ENCODE peak calls at places on chromosome 15, in eight cellular contexts. One of them, this sample, is unnamed.

GRCh38 chr15:76163429-76164020 is 103.7 kb downstream of the TMEM266 start:
- DNase-seq in mesothelial cell of epicardium: no peak
- DNase-seq in lower leg skin: peak
- DNase-seq in activated B cell treated with CpG ODN at 0.5 μM for 24 hours: no peak
- DNase-seq in AG04449: no peak
- DNase-seq in AG09309: peak
- DNase-seq in neural crest cell: no peak
- DNase-seq in HFFc6: peak
- DNase-seq in this sample: peak

GRCh38 chr15:77418341-77419049 is 1.4 kb downstream of the PEAK1 start:
- DNase-seq in lower leg skin: no peak
- DNase-seq in mesothelial cell of epicardium: no peak
- DNase-seq in AG04449: no peak
- DNase-seq in activated B cell treated with CpG ODN at 0.5 μM for 24 hours: no peak
- DNase-seq in HFFc6: peak
- DNase-seq in AG09309: no peak
- DNase-seq in neural crest cell: no peak
- DNase-seq in this sample: no peak

GRCh38 chr15:43346305-43346704 is 15.9 kb upstream of the LCMT2 start:
- DNase-seq in neural crest cell: no peak
- DNase-seq in lower leg skin: no peak
- DNase-seq in AG04449: no peak
- DNase-seq in mesothelial cell of epicardium: no peak
- DNase-seq in AG09309: no peak
- DNase-seq in activated B cell treated with CpG ODN at 0.5 μM for 24 hours: no peak
- DNase-seq in HFFc6: no peak
- DNase-seq in this sample: no peak

GRCh38 chr15:76986743-76987142 is 8.2 kb upstream of the PSTPIP1 start:
- DNase-seq in mesothelial cell of epicardium: no peak
- DNase-seq in AG04449: no peak
- DNase-seq in AG09309: no peak
- DNase-seq in HFFc6: no peak
- DNase-seq in neural crest cell: no peak
- DNase-seq in lower leg skin: peak
- DNase-seq in activated B cell treated with CpG ODN at 0.5 μM for 24 hours: no peak
- DNase-seq in this sample: no peak

GRCh38 chr15:70512772-70513362 is 250.5 kb downstream of the UACA start:
- DNase-seq in HFFc6: peak
- DNase-seq in AG04449: no peak
- DNase-seq in AG09309: no peak
- DNase-seq in activated B cell treated with CpG ODN at 0.5 μM for 24 hours: no peak
- DNase-seq in lower leg skin: no peak
- DNase-seq in neural crest cell: peak
- DNase-seq in mesothelial cell of epicardium: no peak
- DNase-seq in this sample: no peak

GRCh38 chr15:38072507-38073277 is 138.3 kb downstream of the TMCO5A start:
- DNase-seq in lower leg skin: peak
- DNase-seq in activated B cell treated with CpG ODN at 0.5 μM for 24 hours: peak
- DNase-seq in mesothelial cell of epicardium: peak
- DNase-seq in AG04449: no peak
- DNase-seq in HFFc6: peak
- DNase-seq in AG09309: no peak
- DNase-seq in neural crest cell: peak
- DNase-seq in this sample: peak

GRCh38 chr15:46304320-46304719 is 669.5 kb downstream of the SQOR start:
- DNase-seq in HFFc6: no peak
- DNase-seq in activated B cell treated with CpG ODN at 0.5 μM for 24 hours: no peak
- DNase-seq in mesothelial cell of epicardium: no peak
- DNase-seq in lower leg skin: no peak
- DNase-seq in neural crest cell: no peak
- DNase-seq in AG09309: no peak
- DNase-seq in AG04449: no peak
- DNase-seq in this sample: no peak

GRCh38 chr15:41429003-41429890 is 12.4 kb downstream of the RTF1 start:
- DNase-seq in neural crest cell: no peak
- DNase-seq in AG09309: no peak
- DNase-seq in activated B cell treated with CpG ODN at 0.5 μM for 24 hours: no peak
- DNase-seq in lower leg skin: peak
- DNase-seq in mesothelial cell of epicardium: no peak
- DNase-seq in AG04449: no peak
- DNase-seq in HFFc6: no peak
- DNase-seq in this sample: no peak

GRCh38 chr15:51218249-51218648 is 120.1 kb downstream of the CYP19A1 start:
- DNase-seq in lower leg skin: no peak
- DNase-seq in AG04449: no peak
- DNase-seq in AG09309: no peak
- DNase-seq in HFFc6: no peak
- DNase-seq in activated B cell treated with CpG ODN at 0.5 μM for 24 hours: no peak
- DNase-seq in neural crest cell: no peak
- DNase-seq in mesothelial cell of epicardium: no peak
- DNase-seq in this sample: no peak

GRCh38 chr15:77067691-77068367 is 3.1 kb downstream of the TSPAN3 start:
- DNase-seq in activated B cell treated with CpG ODN at 0.5 μM for 24 hours: no peak
- DNase-seq in lower leg skin: no peak
- DNase-seq in AG04449: no peak
- DNase-seq in AG09309: no peak
- DNase-seq in neural crest cell: no peak
- DNase-seq in HFFc6: no peak
- DNase-seq in mesothelial cell of epicardium: no peak
- DNase-seq in this sample: no peak

GRCh38 chr15:74855857-74856256 is 12.9 kb upstream of the ULK3 start:
- DNase-seq in neural crest cell: no peak
- DNase-seq in activated B cell treated with CpG ODN at 0.5 μM for 24 hours: no peak
- DNase-seq in AG09309: no peak
- DNase-seq in AG04449: no peak
- DNase-seq in lower leg skin: no peak
- DNase-seq in mesothelial cell of epicardium: no peak
- DNase-seq in HFFc6: no peak
- DNase-seq in this sample: no peak

GRCh38 chr15:92091155-92091734 is 237.7 kb downstream of the SLCO3A1 start:
- DNase-seq in HFFc6: no peak
- DNase-seq in neural crest cell: peak
- DNase-seq in mesothelial cell of epicardium: peak
- DNase-seq in AG04449: no peak
- DNase-seq in activated B cell treated with CpG ODN at 0.5 μM for 24 hours: no peak
- DNase-seq in lower leg skin: no peak
- DNase-seq in AG09309: no peak
- DNase-seq in this sample: no peak

GRCh38 chr15:52657338-52657737 is 21.9 kb downstream of the ATOSA start:
- DNase-seq in AG04449: peak
- DNase-seq in mesothelial cell of epicardium: no peak
- DNase-seq in AG09309: peak
- DNase-seq in neural crest cell: no peak
- DNase-seq in HFFc6: peak
- DNase-seq in activated B cell treated with CpG ODN at 0.5 μM for 24 hours: no peak
- DNase-seq in lower leg skin: no peak
- DNase-seq in this sample: no peak

GRCh38 chr15:48644498-48644826 is 1.0 kb downstream of the FBN1 start:
- DNase-seq in AG09309: no peak
- DNase-seq in neural crest cell: no peak
- DNase-seq in AG04449: no peak
- DNase-seq in lower leg skin: no peak
- DNase-seq in mesothelial cell of epicardium: no peak
- DNase-seq in activated B cell treated with CpG ODN at 0.5 μM for 24 hours: no peak
- DNase-seq in HFFc6: no peak
- DNase-seq in this sample: no peak

GRCh38 chr15:66849393-66849745 is 147.3 kb downstream of the SMAD6 start:
- DNase-seq in activated B cell treated with CpG ODN at 0.5 μM for 24 hours: no peak
- DNase-seq in lower leg skin: peak
- DNase-seq in AG04449: no peak
- DNase-seq in mesothelial cell of epicardium: no peak
- DNase-seq in neural crest cell: no peak
- DNase-seq in HFFc6: no peak
- DNase-seq in AG09309: no peak
- DNase-seq in this sample: no peak

GRCh38 chr15:37076543-37076942 is 23.8 kb downstream of the MEIS2 start:
- DNase-seq in mesothelial cell of epicardium: no peak
- DNase-seq in neural crest cell: no peak
- DNase-seq in AG09309: no peak
- DNase-seq in lower leg skin: no peak
- DNase-seq in activated B cell treated with CpG ODN at 0.5 μM for 24 hours: no peak
- DNase-seq in HFFc6: peak
- DNase-seq in AG04449: no peak
- DNase-seq in this sample: no peak

GRCh38 chr15:36757189-36757814 is 177.9 kb downstream of the CDIN1 start:
- DNase-seq in HFFc6: peak
- DNase-seq in AG04449: no peak
- DNase-seq in activated B cell treated with CpG ODN at 0.5 μM for 24 hours: no peak
- DNase-seq in mesothelial cell of epicardium: no peak
- DNase-seq in AG09309: no peak
- DNase-seq in lower leg skin: no peak
- DNase-seq in neural crest cell: no peak
- DNase-seq in this sample: no peak

GRCh38 chr15:36468746-36469145 is 110.7 kb upstream of the CDIN1 start:
- DNase-seq in neural crest cell: no peak
- DNase-seq in AG04449: peak
- DNase-seq in AG09309: peak
- DNase-seq in activated B cell treated with CpG ODN at 0.5 μM for 24 hours: no peak
- DNase-seq in HFFc6: peak
- DNase-seq in mesothelial cell of epicardium: no peak
- DNase-seq in lower leg skin: no peak
- DNase-seq in this sample: peak

GRCh38 chr15:49075876-49076275 is 29.6 kb upstream of the SECISBP2L start:
- DNase-seq in AG09309: no peak
- DNase-seq in neural crest cell: no peak
- DNase-seq in AG04449: no peak
- DNase-seq in lower leg skin: no peak
- DNase-seq in mesothelial cell of epicardium: no peak
- DNase-seq in HFFc6: no peak
- DNase-seq in activated B cell treated with CpG ODN at 0.5 μM for 24 hours: no peak
- DNase-seq in this sample: peak

GRCh38 chr15:30999729-31000128 is 8.3 kb upstream of the MTMR10 start:
- DNase-seq in AG04449: no peak
- DNase-seq in activated B cell treated with CpG ODN at 0.5 μM for 24 hours: no peak
- DNase-seq in lower leg skin: no peak
- DNase-seq in HFFc6: no peak
- DNase-seq in mesothelial cell of epicardium: no peak
- DNase-seq in neural crest cell: no peak
- DNase-seq in AG09309: no peak
- DNase-seq in this sample: no peak

GRCh38 chr15:55775316-55775715 is 32.4 kb upstream of the PRTG start:
- DNase-seq in AG04449: no peak
- DNase-seq in mesothelial cell of epicardium: peak
- DNase-seq in activated B cell treated with CpG ODN at 0.5 μM for 24 hours: no peak
- DNase-seq in HFFc6: peak
- DNase-seq in AG09309: peak
- DNase-seq in neural crest cell: peak
- DNase-seq in lower leg skin: no peak
- DNase-seq in this sample: peak

GRCh38 chr15:99343836-99344551 is 92.7 kb downstream of the LRRC28 start:
- DNase-seq in lower leg skin: no peak
- DNase-seq in AG04449: no peak
- DNase-seq in HFFc6: no peak
- DNase-seq in activated B cell treated with CpG ODN at 0.5 μM for 24 hours: peak
- DNase-seq in mesothelial cell of epicardium: no peak
- DNase-seq in AG09309: no peak
- DNase-seq in neural crest cell: no peak
- DNase-seq in this sample: no peak

GRCh38 chr15:39154136-39154770 is 426.6 kb upstream of the THBS1 start:
- DNase-seq in neural crest cell: no peak
- DNase-seq in lower leg skin: no peak
- DNase-seq in HFFc6: no peak
- DNase-seq in mesothelial cell of epicardium: no peak
- DNase-seq in AG09309: no peak
- DNase-seq in activated B cell treated with CpG ODN at 0.5 μM for 24 hours: no peak
- DNase-seq in AG04449: no peak
- DNase-seq in this sample: no peak
- TF ChIP-seq CTCF in neural crest cell: peak
- TF ChIP-seq CTCF in lower leg skin: no peak
- TF ChIP-seq CTCF in HFFc6: peak
- TF ChIP-seq CTCF in mesothelial cell of epicardium: no peak
- TF ChIP-seq CTCF in AG09309: peak
- TF ChIP-seq CTCF in activated B cell treated with CpG ODN at 0.5 μM for 24 hours: no peak
- TF ChIP-seq CTCF in AG04449: peak
- TF ChIP-seq CTCF in this sample: peak

DNA sequence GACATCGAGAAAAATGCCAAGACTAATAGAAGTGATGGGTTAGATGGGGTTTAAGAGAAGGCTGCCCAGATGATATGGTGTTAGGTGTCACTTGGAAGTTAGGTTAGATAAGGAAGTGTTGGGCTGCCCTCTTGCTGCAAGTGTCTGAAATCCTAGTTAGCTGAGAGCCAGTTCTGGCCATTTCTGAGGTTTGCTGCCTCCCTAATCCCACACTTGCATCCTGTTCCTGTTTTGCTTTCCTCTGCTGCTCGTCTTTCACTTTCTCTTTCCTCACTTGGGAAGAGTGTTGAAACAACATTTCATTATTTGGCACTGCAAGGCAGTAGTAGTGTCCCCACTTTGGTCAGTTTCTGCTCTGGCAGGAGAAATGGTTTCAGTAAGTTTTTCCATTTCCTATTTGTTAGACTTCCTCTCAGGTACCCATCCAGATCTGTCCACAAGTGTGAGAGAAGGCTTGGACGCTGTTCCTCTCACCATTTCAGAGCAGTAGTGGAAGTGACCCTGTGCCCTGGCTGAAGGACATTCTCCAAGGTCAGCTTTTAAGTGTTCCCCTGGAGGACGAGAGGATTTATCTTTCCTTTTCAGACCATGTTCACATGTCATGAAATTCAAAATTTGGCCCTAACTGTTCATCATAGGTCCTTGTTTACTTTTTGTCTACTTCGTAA is 93.3 kb downstream of the ADAMTSL3 start:
- DNase-seq in lower leg skin: no peak
- DNase-seq in activated B cell treated with CpG ODN at 0.5 μM for 24 hours: no peak
- DNase-seq in mesothelial cell of epicardium: no peak
- DNase-seq in neural crest cell: no peak
- DNase-seq in AG04449: no peak
- DNase-seq in HFFc6: no peak
- DNase-seq in AG09309: no peak
- DNase-seq in this sample: no peak
- TF ChIP-seq CTCF in lower leg skin: no peak
- TF ChIP-seq CTCF in activated B cell treated with CpG ODN at 0.5 μM for 24 hours: no peak
- TF ChIP-seq CTCF in mesothelial cell of epicardium: no peak
- TF ChIP-seq CTCF in neural crest cell: no peak
- TF ChIP-seq CTCF in AG04449: no peak
- TF ChIP-seq CTCF in HFFc6: no peak
- TF ChIP-seq CTCF in AG09309: no peak
- TF ChIP-seq CTCF in this sample: no peak

DNA sequence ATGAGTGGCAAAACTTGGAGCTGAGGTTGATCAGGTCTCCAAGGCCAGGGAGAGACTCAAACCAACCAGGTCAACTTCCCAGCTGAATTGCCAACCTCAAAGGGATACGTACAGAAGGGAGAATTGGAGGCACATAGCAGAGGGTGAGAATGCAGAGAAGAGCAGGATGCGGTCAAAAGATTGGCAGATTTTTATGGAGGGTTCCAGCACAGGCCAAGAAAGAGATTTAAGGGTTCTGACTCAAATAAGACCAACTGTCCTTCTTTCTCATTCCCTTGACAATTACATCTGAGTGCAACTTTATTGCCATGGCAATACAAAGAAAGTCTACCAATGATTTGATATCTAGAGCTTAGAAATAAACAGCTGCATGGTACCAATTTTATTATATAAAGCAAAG is 33.2 kb downstream of the SCG5 start:
- DNase-seq in neural crest cell: no peak
- DNase-seq in AG09309: no peak
- DNase-seq in mesothelial cell of epicardium: no peak
- DNase-seq in AG04449: no peak
- DNase-seq in HFFc6: no peak
- DNase-seq in lower leg skin: no peak
- DNase-seq in activated B cell treated with CpG ODN at 0.5 μM for 24 hours: no peak
- DNase-seq in this sample: no peak
- TF ChIP-seq CTCF in neural crest cell: no peak
- TF ChIP-seq CTCF in AG09309: no peak
- TF ChIP-seq CTCF in mesothelial cell of epicardium: no peak
- TF ChIP-seq CTCF in AG04449: no peak
- TF ChIP-seq CTCF in HFFc6: no peak
- TF ChIP-seq CTCF in lower leg skin: no peak
- TF ChIP-seq CTCF in activated B cell treated with CpG ODN at 0.5 μM for 24 hours: no peak
- TF ChIP-seq CTCF in this sample: no peak

GRCh38 chr15:39313467-39313866 is 267.4 kb upstream of the THBS1 start:
- DNase-seq in lower leg skin: no peak
- DNase-seq in neural crest cell: no peak
- DNase-seq in activated B cell treated with CpG ODN at 0.5 μM for 24 hours: no peak
- DNase-seq in AG04449: no peak
- DNase-seq in mesothelial cell of epicardium: no peak
- DNase-seq in HFFc6: no peak
- DNase-seq in AG09309: no peak
- DNase-seq in this sample: no peak
- TF ChIP-seq CTCF in lower leg skin: no peak
- TF ChIP-seq CTCF in neural crest cell: no peak
- TF ChIP-seq CTCF in activated B cell treated with CpG ODN at 0.5 μM for 24 hours: no peak
- TF ChIP-seq CTCF in AG04449: no peak
- TF ChIP-seq CTCF in mesothelial cell of epicardium: no peak
- TF ChIP-seq CTCF in HFFc6: no peak
- TF ChIP-seq CTCF in AG09309: no peak
- TF ChIP-seq CTCF in this sample: no peak

This sample was measured in AG09319.